ENCODE peak calls at places on chromosomes 1 and 21, in eight cellular contexts. One of them, this sample, is unnamed.

GRCh38 chr1:2457444-2457843 is 18.6 kb upstream of the PLCH2 start:
- DNase-seq in IMR-90: no peak
- DNase-seq in GM06990: no peak
- DNase-seq in brain microvascular endothelial cell: no peak
- DNase-seq in RCC 7860: no peak
- DNase-seq in activated gamma-delta T cell treated with Interleukin-2 at 50 U/mL for 16 hours: no peak
- DNase-seq in posterior vena cava: no peak
- DNase-seq in activated CD4-positive, alpha-beta T cell treated with anti-CD3 and anti-CD28 coated beads, Interleukin-2, amount 10 ng/mL, durations not matched to agents 7 days and 5 days: no peak
- DNase-seq in this sample: no peak

GRCh38 chr1:36520771-36521420 is 38.2 kb upstream of the CSF3R start:
- DNase-seq in IMR-90: no peak
- DNase-seq in GM06990: no peak
- DNase-seq in brain microvascular endothelial cell: no peak
- DNase-seq in RCC 7860: no peak
- DNase-seq in activated gamma-delta T cell treated with Interleukin-2 at 50 U/mL for 16 hours: no peak
- DNase-seq in posterior vena cava: peak
- DNase-seq in activated CD4-positive, alpha-beta T cell treated with anti-CD3 and anti-CD28 coated beads, Interleukin-2, amount 10 ng/mL, durations not matched to agents 7 days and 5 days: no peak
- DNase-seq in this sample: no peak

GRCh38 chr1:41410462-41410861 is 49.2 kb downstream of the FOXO6 start:
- DNase-seq in IMR-90: no peak
- DNase-seq in GM06990: no peak
- DNase-seq in brain microvascular endothelial cell: no peak
- DNase-seq in RCC 7860: no peak
- DNase-seq in activated gamma-delta T cell treated with Interleukin-2 at 50 U/mL for 16 hours: no peak
- DNase-seq in posterior vena cava: no peak
- DNase-seq in activated CD4-positive, alpha-beta T cell treated with anti-CD3 and anti-CD28 coated beads, Interleukin-2, amount 10 ng/mL, durations not matched to agents 7 days and 5 days: no peak
- DNase-seq in this sample: no peak

GRCh38 chr1:94962745-94963265 is 35.9 kb upstream of the CNN3 start:
- DNase-seq in IMR-90: peak
- DNase-seq in GM06990: peak
- DNase-seq in brain microvascular endothelial cell: no peak
- DNase-seq in RCC 7860: peak
- DNase-seq in activated gamma-delta T cell treated with Interleukin-2 at 50 U/mL for 16 hours: peak
- DNase-seq in posterior vena cava: no peak
- DNase-seq in activated CD4-positive, alpha-beta T cell treated with anti-CD3 and anti-CD28 coated beads, Interleukin-2, amount 10 ng/mL, durations not matched to agents 7 days and 5 days: peak
- DNase-seq in this sample: peak

GRCh38 chr1:160862151-160863061 is at the start of gene CD244:
- DNase-seq in IMR-90: no peak
- DNase-seq in GM06990: peak
- DNase-seq in brain microvascular endothelial cell: no peak
- DNase-seq in RCC 7860: no peak
- DNase-seq in activated gamma-delta T cell treated with Interleukin-2 at 50 U/mL for 16 hours: peak
- DNase-seq in posterior vena cava: peak
- DNase-seq in activated CD4-positive, alpha-beta T cell treated with anti-CD3 and anti-CD28 coated beads, Interleukin-2, amount 10 ng/mL, durations not matched to agents 7 days and 5 days: peak
- DNase-seq in this sample: no peak

GRCh38 chr1:1907098-1907736 is 7.8 kb upstream of the CALML6 start:
- DNase-seq in IMR-90: no peak
- DNase-seq in GM06990: peak
- DNase-seq in brain microvascular endothelial cell: no peak
- DNase-seq in RCC 7860: no peak
- DNase-seq in activated gamma-delta T cell treated with Interleukin-2 at 50 U/mL for 16 hours: no peak
- DNase-seq in posterior vena cava: peak
- DNase-seq in activated CD4-positive, alpha-beta T cell treated with anti-CD3 and anti-CD28 coated beads, Interleukin-2, amount 10 ng/mL, durations not matched to agents 7 days and 5 days: no peak
- DNase-seq in this sample: no peak

GRCh38 chr1:208045410-208046252 is 134.7 kb upstream of the CD34 start:
- DNase-seq in IMR-90: no peak
- DNase-seq in GM06990: no peak
- DNase-seq in brain microvascular endothelial cell: no peak
- DNase-seq in RCC 7860: no peak
- DNase-seq in activated gamma-delta T cell treated with Interleukin-2 at 50 U/mL for 16 hours: no peak
- DNase-seq in posterior vena cava: peak
- DNase-seq in activated CD4-positive, alpha-beta T cell treated with anti-CD3 and anti-CD28 coated beads, Interleukin-2, amount 10 ng/mL, durations not matched to agents 7 days and 5 days: no peak
- DNase-seq in this sample: no peak

GRCh38 chr1:153572569-153573015 is 6.9 kb upstream of the S100A2 start:
- DNase-seq in IMR-90: peak
- DNase-seq in GM06990: no peak
- DNase-seq in brain microvascular endothelial cell: peak
- DNase-seq in RCC 7860: peak
- DNase-seq in activated gamma-delta T cell treated with Interleukin-2 at 50 U/mL for 16 hours: peak
- DNase-seq in posterior vena cava: peak
- DNase-seq in activated CD4-positive, alpha-beta T cell treated with anti-CD3 and anti-CD28 coated beads, Interleukin-2, amount 10 ng/mL, durations not matched to agents 7 days and 5 days: peak
- DNase-seq in this sample: peak

GRCh38 chr21:33063907-33064622 is 5.9 kb upstream of the OLIG1 start:
- DNase-seq in IMR-90: no peak
- DNase-seq in GM06990: no peak
- DNase-seq in brain microvascular endothelial cell: no peak
- DNase-seq in RCC 7860: no peak
- DNase-seq in activated gamma-delta T cell treated with Interleukin-2 at 50 U/mL for 16 hours: no peak
- DNase-seq in posterior vena cava: no peak
- DNase-seq in activated CD4-positive, alpha-beta T cell treated with anti-CD3 and anti-CD28 coated beads, Interleukin-2, amount 10 ng/mL, durations not matched to agents 7 days and 5 days: no peak
- DNase-seq in this sample: no peak

GRCh38 chr1:94552071-94552586 is 10.6 kb upstream of the F3 start:
- DNase-seq in IMR-90: peak
- DNase-seq in GM06990: no peak
- DNase-seq in brain microvascular endothelial cell: no peak
- DNase-seq in RCC 7860: no peak
- DNase-seq in activated gamma-delta T cell treated with Interleukin-2 at 50 U/mL for 16 hours: no peak
- DNase-seq in posterior vena cava: no peak
- DNase-seq in activated CD4-positive, alpha-beta T cell treated with anti-CD3 and anti-CD28 coated beads, Interleukin-2, amount 10 ng/mL, durations not matched to agents 7 days and 5 days: no peak
- DNase-seq in this sample: no peak

GRCh38 chr21:20004353-20004752 is 993.9 kb upstream of the NCAM2 start:
- DNase-seq in IMR-90: no peak
- DNase-seq in GM06990: no peak
- DNase-seq in brain microvascular endothelial cell: no peak
- DNase-seq in RCC 7860: no peak
- DNase-seq in activated gamma-delta T cell treated with Interleukin-2 at 50 U/mL for 16 hours: no peak
- DNase-seq in posterior vena cava: no peak
- DNase-seq in activated CD4-positive, alpha-beta T cell treated with anti-CD3 and anti-CD28 coated beads, Interleukin-2, amount 10 ng/mL, durations not matched to agents 7 days and 5 days: no peak
- DNase-seq in this sample: no peak

GRCh38 chr1:229027622-229028182 is 243.2 kb upstream of the RAB4A start:
- DNase-seq in IMR-90: peak
- DNase-seq in GM06990: no peak
- DNase-seq in brain microvascular endothelial cell: peak
- DNase-seq in RCC 7860: no peak
- DNase-seq in activated gamma-delta T cell treated with Interleukin-2 at 50 U/mL for 16 hours: no peak
- DNase-seq in posterior vena cava: no peak
- DNase-seq in activated CD4-positive, alpha-beta T cell treated with anti-CD3 and anti-CD28 coated beads, Interleukin-2, amount 10 ng/mL, durations not matched to agents 7 days and 5 days: peak
- DNase-seq in this sample: peak

GRCh38 chr1:217272385-217272784 is 358.5 kb downstream of the GPATCH2 start:
- DNase-seq in IMR-90: peak
- DNase-seq in GM06990: no peak
- DNase-seq in brain microvascular endothelial cell: peak
- DNase-seq in RCC 7860: no peak
- DNase-seq in activated gamma-delta T cell treated with Interleukin-2 at 50 U/mL for 16 hours: no peak
- DNase-seq in posterior vena cava: no peak
- DNase-seq in activated CD4-positive, alpha-beta T cell treated with anti-CD3 and anti-CD28 coated beads, Interleukin-2, amount 10 ng/mL, durations not matched to agents 7 days and 5 days: no peak
- DNase-seq in this sample: peak